ENCODE peak calls at places on chromosomes 12 and 14, in five cellular contexts. D is left ventricle myocardium superior, W is hippocampal formation, F is NCI-H2081, S is ovary. Y is an unnamed sample.

GRCh38 chr12:47808574-47809380 is 10.9 kb downstream of the HDAC7 start:
- DNase-seq in W (no peak), D (peak), S (no peak), F (no peak), Y (no peak)

GRCh38 chr12:95463019-95463418 is 10.9 kb upstream of the METAP2 start:
- DNase-seq in F (no peak), D (no peak), W (no peak), S (no peak), Y (no peak)

GRCh38 chr14:68598621-68599447 is 194.0 kb downstream of the ZFP36L1 start:
- DNase-seq in D (peak), F (no peak), S (peak), W (peak), Y (no peak)

GRCh38 chr12:108046135-108046534 is 83.0 kb upstream of the WSCD2 start:
- DNase-seq in D (no peak), F (peak), W (no peak), S (no peak), Y (no peak)

GRCh38 chr14:77212933-77213656 is 31.5 kb downstream of the TMEM63C start:
- DNase-seq in W (peak), F (peak), S (no peak), D (no peak), Y (peak)

GRCh38 chr12:56935157-56935556 is 949 bp upstream of the SDR9C7 start:
- DNase-seq in F (no peak), D (no peak), S (no peak), W (no peak), Y (no peak)

GRCh38 chr14:23163830-23164229 is 19.6 kb downstream of the SLC7A8 start:
- DNase-seq in D (no peak), W (no peak), S (no peak), F (no peak), Y (no peak)

GRCh38 chr14:91349481-91350074 is 68.0 kb downstream of the CCDC88C start:
- DNase-seq in S (no peak), F (no peak), D (no peak), W (no peak), Y (no peak)

GRCh38 chr14:75011356-75012097 is 8.8 kb downstream of the EIF2B2 start:
- DNase-seq in S (no peak), D (no peak), F (no peak), W (no peak), Y (no peak)

Y was measured in NCI-H2107.